ENCODE peak calls at places on chromosomes 6 and 20, in eight cellular contexts. K is activated gamma-delta T cell treated with Interleukin-2 at 50 U/mL for 16 hours; N is hippocampal formation; F is activated CD4-positive, alpha-beta T cell treated with anti-CD3 and anti-CD28 coated beads, Interleukin-2, amount 50 U/mL, for 1 hour; U is T-cell; O is GM13976; M is trophoblast cell; V is HFFc6. G is an unnamed sample.

GRCh38 chr20:61923371-61924166 is 142.1 kb downstream of the TAF4 start:
- DNase-seq in V (no peak), F (no peak), U (no peak), O (no peak), N (no peak), M (no peak), K (no peak), G (no peak)

GRCh38 chr6:128062882-128063603 is 162.2 kb upstream of the THEMIS start:
- DNase-seq in O (no peak), U (no peak), N (no peak), F (no peak), V (no peak), K (no peak), M (no peak), G (no peak)

GRCh38 chr6:33114428-33114827 is 38.6 kb downstream of the HLA-DPB1 start:
- DNase-seq in K (no peak), V (no peak), O (no peak), M (no peak), F (no peak), N (no peak), U (no peak), G (no peak)

GRCh38 chr6:62974452-62974851 is 236.8 kb upstream of the FKBP1C start:
- DNase-seq in K (no peak), N (no peak), M (no peak), F (no peak), O (no peak), U (no peak), V (no peak), G (no peak)

GRCh38 chr20:36579996-36580545 is 6.7 kb downstream of the TGIF2 start:
- DNase-seq in M (no peak), F (no peak), U (no peak), K (no peak), N (no peak), V (peak; percentile 59), O (no peak), G (no peak)

GRCh38 chr6:118456982-118457381 is 91.1 kb upstream of the PLN start:
- DNase-seq in V (no peak), K (no peak), F (no peak), O (no peak), U (no peak), M (no peak), N (no peak), G (no peak)

GRCh38 chr6:101083533-101084172 is 202.5 kb upstream of the ASCC3 start:
- DNase-seq in K (no peak), O (no peak), N (no peak), V (peak; percentile 93), F (no peak), U (no peak), M (peak; percentile 87), G (no peak)

GRCh38 chr20:62837790-62838458 is 21.1 kb downstream of the COL9A3 start:
- DNase-seq in M (no peak), V (no peak), K (no peak), F (no peak), U (no peak), O (peak; percentile 66), N (no peak), G (no peak)

GRCh38 chr6:70530023-70530422 is 36.7 kb upstream of the SDHAF4 start:
- DNase-seq in U (no peak), V (no peak), F (no peak), N (no peak), K (no peak), M (no peak), O (no peak), G (no peak)

GRCh38 chr6:4577406-4577805 is 198.8 kb upstream of the CDYL start:
- DNase-seq in M (peak; percentile 32), F (no peak), N (no peak), K (no peak), V (peak; percentile 91), O (no peak), U (no peak), G (peak; percentile 36)

GRCh38 chr6:50990750-50991446 is 172.2 kb downstream of the TFAP2B start:
- DNase-seq in N (no peak), U (no peak), O (no peak), V (no peak), K (no peak), M (no peak), F (no peak), G (no peak)

GRCh38 chr6:149716181-149716580 is 1.7 kb downstream of the LATS1 start:
- DNase-seq in M (no peak), N (no peak), V (no peak), F (no peak), K (no peak), U (no peak), O (peak; percentile 50), G (no peak)

GRCh38 chr6:13453771-13454251 is 33.6 kb downstream of the GFOD1 start:
- DNase-seq in N (no peak), K (no peak), V (peak; percentile 39), O (peak; percentile 42), U (no peak), F (no peak), M (no peak), G (no peak)

GRCh38 chr6:113909224-113909856 is 52.2 kb downstream of the MARCKS start:
- DNase-seq in K (no peak), V (peak; percentile 65), U (no peak), N (no peak), M (peak; percentile 83), O (peak; percentile 72), F (no peak), G (peak; percentile 21)

GRCh38 chr6:136979206-136979605 is 57.1 kb downstream of the SLC35D3 start:
- DNase-seq in O (no peak), U (no peak), N (no peak), M (no peak), V (no peak), K (no peak), F (no peak), G (no peak)

GRCh38 chr20:43959079-43959919 is 44.6 kb downstream of the TOX2 start:
- DNase-seq in O (no peak), F (peak; percentile 28), M (no peak), V (no peak), U (peak; percentile 59), N (no peak), K (peak; percentile 18), G (no peak)

GRCh38 chr6:143872211-143872610 is 7.9 kb downstream of the ZC2HC1B start:
- DNase-seq in U (no peak), V (no peak), N (no peak), F (no peak), M (no peak), K (no peak), O (peak; percentile 30), G (no peak)

GRCh38 chr20:54067606-54068174 is 2.7 kb downstream of the BCAS1 start:
- DNase-seq in F (no peak), V (no peak), U (no peak), O (no peak), M (peak; percentile 49), K (no peak), N (no peak), G (no peak)

GRCh38 chr6:106729848-106730247 is 100.5 kb downstream of the QRSL1 start:
- DNase-seq in N (no peak), F (no peak), O (no peak), U (no peak), V (no peak), M (no peak), K (no peak), G (no peak)

GRCh38 chr20:44748005-44748370 is 2.3 kb downstream of the KCNK15 start:
- DNase-seq in N (no peak), V (no peak), F (no peak), M (no peak), U (no peak), K (no peak), O (no peak), G (no peak)

GRCh38 chr20:44734938-44735337 is 10.7 kb upstream of the KCNK15 start:
- DNase-seq in V (peak; percentile 61), K (no peak), N (no peak), F (no peak), O (no peak), M (no peak), U (no peak), G (no peak)

GRCh38 chr6:89952696-89953095 is 58.4 kb downstream of the GJA10 start:
- DNase-seq in U (peak; percentile 77), V (peak; percentile 85), K (peak; percentile 63), N (no peak), M (peak; percentile 25), F (peak; percentile 43), O (no peak), G (no peak)

GRCh38 chr6:135270676-135271536 is 89.8 kb downstream of the MYB start:
- DNase-seq in O (no peak), V (no peak), N (no peak), F (no peak), M (no peak), K (no peak), U (no peak), G (no peak)

GRCh38 chr6:149129401-149130077 is 188.0 kb upstream of the TAB2 start:
- DNase-seq in N (no peak), U (no peak), F (no peak), V (peak; percentile 84), O (no peak), M (peak; percentile 98), K (no peak), G (no peak)

GRCh38 chr20:8903655-8904605 is 165.0 kb upstream of the PLCB4 start:
- DNase-seq in O (no peak), U (no peak), F (no peak), M (no peak), N (no peak), K (no peak), V (peak; percentile 25), G (no peak)

GRCh38 chr20:45347936-45348809 is at the start of gene SDC4:
- DNase-seq in N (peak; percentile 25), F (peak; percentile 54), O (peak; percentile 67), V (peak; percentile 63), M (peak; percentile 80), K (peak; percentile 27), U (peak; percentile 25), G (no peak)

GRCh38 chr6:3771407-3772011 is 20.0 kb upstream of the PXDC1 start:
- DNase-seq in M (no peak), V (no peak), K (no peak), O (no peak), N (no peak), U (no peak), F (no peak), G (no peak)

GRCh38 chr6:1498491-1499113 is 109.2 kb downstream of the FOXF2 start:
- DNase-seq in K (no peak), N (no peak), F (no peak), M (no peak), U (no peak), O (no peak), V (no peak), G (no peak)

GRCh38 chr20:13418263-13419229 is 197.5 kb downstream of the ISM1 start:
- DNase-seq in N (no peak), V (no peak), F (no peak), O (no peak), U (no peak), K (no peak), M (peak; percentile 17), G (no peak)

GRCh38 chr6:163860194-163861081 is 445.9 kb downstream of the QKI start:
- DNase-seq in U (no peak), K (no peak), F (no peak), M (no peak), O (no peak), V (peak; percentile 28), N (no peak), G (no peak)

GRCh38 chr6:139062921-139063320 is 34.4 kb downstream of the ABRACL start:
- DNase-seq in M (no peak), F (no peak), N (no peak), V (peak; percentile 23), K (no peak), U (no peak), O (no peak), G (no peak)

GRCh38 chr6:15132854-15133670 is 112.8 kb upstream of the JARID2 start:
- DNase-seq in F (no peak), K (no peak), U (no peak), V (peak; percentile 80), O (no peak), M (peak; percentile 84), N (no peak), G (no peak)

GRCh38 chr6:15927531-15928230 is 201.2 kb upstream of the MYLIP start:
- DNase-seq in V (no peak), O (no peak), U (no peak), F (no peak), K (no peak), N (no peak), M (peak; percentile 10), G (no peak)

GRCh38 chr6:14286144-14286543 is 168.6 kb downstream of the CD83 start:
- DNase-seq in O (no peak), V (peak; percentile 85), F (no peak), K (no peak), U (no peak), N (no peak), M (peak; percentile 45), G (no peak)

G was measured in putamen.